ENCODE peak calls at places on chromosomes 3 and 15, in five cellular contexts. R is H1, G is IMR-90, T is neuronal stem cell, Z is H9. Y is an unnamed sample.

GRCh38 chr3:52831500-52832301 is 1.2 kb upstream of the ITIH4 start:
- DNase-seq in R (no peak), G (peak), T (no peak), Z (no peak), Y (peak)

GRCh38 chr3:132522353-132522752 is 74.7 kb upstream of the ACKR4 start:
- DNase-seq in R (no peak), G (no peak), T (no peak), Z (no peak), Y (no peak)

GRCh38 chr15:62857411-62857853 is 185.1 kb upstream of the TPM1 start:
- DNase-seq in R (no peak), G (no peak), T (no peak), Z (no peak), Y (no peak)

GRCh38 chr15:56877591-56877990 is 40.9 kb upstream of the TCF12 start:
- DNase-seq in R (no peak), G (no peak), T (no peak), Z (no peak), Y (no peak)

GRCh38 chr3:55501905-55502304 is 14.8 kb upstream of the WNT5A start:
- DNase-seq in R (no peak), G (peak), T (no peak), Z (no peak), Y (no peak)

GRCh38 chr15:78244101-78244500 is 9.7 kb upstream of the ACSBG1 start:
- DNase-seq in R (no peak), G (no peak), T (no peak), Z (no peak), Y (no peak)

GRCh38 chr3:31668258-31668657 is 135.5 kb downstream of the STT3B start:
- DNase-seq in R (no peak), G (no peak), T (no peak), Z (no peak), Y (no peak)

GRCh38 chr3:144127700-144128099 is 156.1 kb downstream of the DIPK2A start:
- DNase-seq in R (no peak), G (no peak), T (no peak), Z (no peak), Y (no peak)

GRCh38 chr3:149266733-149267132 is 45.1 kb upstream of the CP start:
- DNase-seq in R (no peak), G (peak), T (no peak), Z (no peak), Y (no peak)

GRCh38 chr15:44811347-44811746 is 75.0 kb downstream of the TRIM69 start:
- DNase-seq in R (no peak), G (no peak), T (no peak), Z (no peak), Y (no peak)

GRCh38 chr3:158456114-158456513 is 114.9 kb upstream of the MLF1 start:
- DNase-seq in R (no peak), G (peak), T (no peak), Z (no peak), Y (peak)

GRCh38 chr15:101043011-101043410 is 123.9 kb downstream of the LRRK1 start:
- DNase-seq in R (no peak), G (no peak), T (no peak), Z (peak), Y (no peak)

GRCh38 chr3:81485444-81485865 is 276.0 kb downstream of the GBE1 start:
- DNase-seq in R (no peak), G (peak), T (no peak), Z (no peak), Y (peak)

GRCh38 chr3:106229495-106230278 is 360.9 kb upstream of the CBLB start:
- DNase-seq in R (no peak), G (no peak), T (no peak), Z (no peak), Y (no peak)

GRCh38 chr3:44509985-44510360 is 32.5 kb upstream of the ZNF445 start:
- DNase-seq in R (no peak), G (peak), T (peak), Z (no peak), Y (peak)

GRCh38 chr3:78506038-78506437 is 1261.8 kb downstream of the ROBO1 start:
- DNase-seq in R (no peak), G (no peak), T (no peak), Z (no peak), Y (peak)

GRCh38 chr3:14216257-14217048 is 37.8 kb downstream of the LSM3 start:
- DNase-seq in R (peak), G (no peak), T (peak), Z (peak), Y (no peak)

GRCh38 chr3:99846472-99846871 is 28.8 kb downstream of the CMSS1 start:
- DNase-seq in R (no peak), G (peak), T (no peak), Z (no peak), Y (peak)

GRCh38 chr3:157098823-157099185 is 61.1 kb downstream of the CCNL1 start:
- DNase-seq in R (no peak), G (peak), T (no peak), Z (no peak), Y (peak)

GRCh38 chr3:120153294-120153693 is 59.0 kb upstream of the GSK3B start:
- DNase-seq in R (no peak), G (peak), T (no peak), Z (no peak), Y (peak)

GRCh38 chr15:64693134-64693533 is 82.3 kb downstream of the RBPMS2 start:
- DNase-seq in R (no peak), G (peak), T (no peak), Z (no peak), Y (peak)

GRCh38 chr3:78838362-78838761 is 929.4 kb downstream of the ROBO1 start:
- DNase-seq in R (no peak), G (no peak), T (no peak), Z (no peak), Y (no peak)

GRCh38 chr3:169161011-169161410 is 502.5 kb downstream of the MECOM start:
- DNase-seq in R (no peak), G (no peak), T (no peak), Z (no peak), Y (no peak)

GRCh38 chr3:17088602-17089313 is 204.0 kb downstream of the PLCL2 start:
- DNase-seq in R (no peak), G (no peak), T (no peak), Z (no peak), Y (no peak)

DNA sequence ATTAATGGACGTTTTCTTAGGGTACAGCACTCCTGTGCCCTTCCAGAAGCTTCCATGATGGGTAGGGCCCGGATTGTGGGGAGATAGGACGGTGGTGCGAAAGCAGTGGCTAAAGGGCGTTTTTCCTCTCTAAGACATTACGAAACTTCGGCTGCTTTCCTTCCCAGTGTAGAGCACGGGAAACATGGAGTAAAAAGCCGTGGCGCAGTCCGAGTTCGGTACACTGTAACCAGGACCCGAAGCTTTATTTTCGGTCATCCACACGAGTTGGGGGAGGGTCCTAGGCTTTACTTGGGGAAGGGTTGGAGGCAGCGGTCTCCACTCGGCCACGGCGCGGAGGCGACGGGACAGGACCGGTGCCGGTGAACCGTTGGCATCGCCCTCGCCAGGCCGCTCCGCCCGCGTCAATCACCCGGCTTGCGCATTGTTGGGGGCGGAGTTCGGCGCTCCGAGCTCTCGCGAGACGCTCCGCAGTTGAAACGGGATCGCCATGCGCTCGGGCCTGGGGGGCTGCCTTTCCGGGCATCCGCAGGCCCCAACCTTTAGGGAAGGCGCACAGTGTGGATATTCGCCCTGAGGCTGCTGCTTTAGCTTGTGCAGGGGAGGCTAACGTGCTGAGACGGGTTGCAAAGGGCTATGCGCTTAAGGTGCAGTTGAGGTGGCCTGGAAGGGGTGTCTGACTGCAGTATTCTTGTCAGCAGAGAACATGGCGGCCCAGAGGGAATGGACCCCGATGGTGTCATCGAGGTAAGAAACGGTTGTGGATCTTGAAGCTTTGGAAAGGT is 546 bp downstream of the EIF4A2 start:
- DNase-seq in R (no peak), G (peak), T (peak), Z (peak), Y (peak)
- H3K14ac ChIP-seq in R (peak), G (peak), T (peak), Z (peak), Y (peak)

DNA sequence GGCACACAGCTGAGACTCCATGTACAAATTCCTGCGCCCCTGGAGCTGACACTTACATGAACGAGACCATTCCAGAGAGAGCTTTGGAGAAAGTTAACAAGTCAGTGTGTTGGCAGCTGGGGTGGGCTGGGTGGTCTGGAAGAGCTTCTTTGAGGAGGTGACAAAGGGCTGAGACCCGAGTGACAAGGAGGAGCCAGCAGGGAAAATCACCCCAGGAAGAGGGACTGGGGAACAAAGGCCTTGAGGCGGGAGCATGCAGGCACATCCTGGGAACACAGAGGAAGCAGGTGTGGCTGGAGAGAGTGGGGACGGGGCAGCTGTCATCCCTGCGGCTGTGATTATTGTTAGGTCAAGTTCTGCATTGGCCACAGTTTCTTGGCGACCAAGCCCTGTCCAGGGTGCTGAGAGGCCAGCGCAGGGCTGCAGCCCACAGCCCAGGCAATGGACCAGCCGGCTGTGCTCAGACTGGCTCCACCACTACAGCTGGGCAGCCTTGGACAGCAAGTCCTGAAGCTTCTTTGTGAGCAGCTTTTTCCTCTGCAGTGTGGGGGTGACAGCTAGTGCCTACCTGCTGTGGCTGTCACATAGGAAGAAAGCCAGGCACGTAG is 34.2 kb upstream of the PRR23E start:
- DNase-seq in R (no peak), G (no peak), T (peak), Z (peak), Y (peak)
- H3K23ac ChIP-seq in R (no peak), G (no peak), T (peak), Z (no peak), Y (no peak)

DNA sequence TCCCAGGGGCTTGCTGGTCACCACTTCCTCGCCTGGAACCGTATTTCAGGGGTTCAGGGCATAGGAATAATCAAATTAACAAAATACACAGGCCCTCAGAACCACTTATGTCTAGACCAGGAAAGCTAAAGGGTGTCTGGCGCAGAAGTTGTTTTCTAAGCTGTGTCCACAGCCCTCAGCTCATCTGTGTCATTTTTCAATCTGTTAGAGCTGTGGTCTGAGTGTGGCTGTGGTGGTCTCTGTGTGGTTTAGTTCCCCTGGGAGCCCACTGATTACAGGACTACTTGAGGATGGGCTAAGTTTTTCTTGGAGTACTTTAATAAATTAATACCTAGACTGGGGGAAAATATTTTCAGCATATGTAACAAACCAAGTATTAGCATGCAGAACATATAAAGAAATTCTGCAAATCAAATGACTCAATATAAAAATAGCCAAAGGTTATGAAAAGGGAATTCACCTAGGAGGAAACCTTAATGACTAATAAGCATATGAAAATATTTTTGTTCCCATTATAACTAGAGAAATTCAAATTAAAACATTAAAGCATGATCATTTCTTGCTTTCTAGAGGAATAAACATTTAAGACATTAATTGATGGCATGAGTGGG is 186.3 kb downstream of the SATB1 start:
- DNase-seq in R (no peak), G (no peak), T (no peak), Z (no peak), Y (no peak)
- H2BK15ac ChIP-seq in R (no peak), G (no peak), T (no peak), Z (no peak), Y (no peak)

DNA sequence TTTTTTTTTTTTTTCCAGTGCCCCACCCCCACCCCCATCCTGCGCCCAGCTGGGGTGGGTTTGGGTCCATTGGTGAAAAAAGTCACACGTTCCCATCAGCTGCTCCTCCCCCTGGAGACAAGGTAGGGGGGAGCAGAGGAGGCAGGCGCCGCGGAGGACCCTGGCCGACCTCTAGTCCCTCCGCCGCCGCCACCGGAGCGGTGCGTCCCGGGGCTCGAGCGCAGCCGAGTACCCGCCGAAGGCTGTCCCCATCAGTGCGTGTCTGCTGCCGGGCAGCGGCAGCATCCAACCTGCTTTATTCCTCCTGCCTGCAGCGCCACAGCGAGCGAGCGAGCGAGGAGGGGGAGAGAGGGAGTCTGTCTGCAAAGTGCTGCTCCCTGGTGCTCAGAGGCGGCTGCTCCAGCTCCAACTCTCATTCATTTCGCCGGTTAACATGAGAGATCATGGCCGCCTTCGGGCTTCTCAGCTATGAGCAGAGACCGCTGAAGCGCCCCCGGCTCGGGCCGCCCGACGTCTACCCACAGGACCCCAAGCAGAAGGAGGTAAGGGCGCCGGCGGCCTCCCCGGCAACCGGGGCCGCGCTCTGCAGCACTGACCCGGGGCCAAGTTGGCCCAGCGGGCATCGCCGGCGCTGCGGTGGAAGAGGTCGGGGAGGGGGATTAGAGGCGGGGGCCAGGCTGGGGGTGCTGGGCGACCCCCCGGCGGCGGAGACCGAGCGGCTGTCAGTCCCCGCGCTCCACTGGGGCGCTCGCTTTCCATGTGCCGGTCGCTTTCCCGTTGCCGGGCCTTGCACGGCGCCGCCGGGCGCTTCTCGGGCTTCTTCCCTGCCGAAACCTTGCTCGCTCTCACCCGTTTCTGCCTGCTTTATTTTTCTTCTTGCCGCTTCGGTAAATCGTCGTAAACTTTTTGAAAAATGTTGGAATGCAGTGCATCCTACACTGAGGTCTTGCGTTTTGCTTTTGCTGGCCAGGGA is 1.3 kb downstream of the MED12L start:
- DNase-seq in R (no peak), G (peak), T (peak), Z (peak), Y (peak)
- H3K14ac ChIP-seq in R (no peak), G (no peak), T (no peak), Z (peak), Y (no peak)

GRCh38 chr15:70195171-70195807 is 97.6 kb upstream of the TLE3 start:
- DNase-seq in R (no peak), G (no peak), T (no peak), Z (no peak), Y (no peak)
- H3K23ac ChIP-seq in R (no peak), G (no peak), T (no peak), Z (no peak), Y (no peak)

Y was measured in mesenchymal stem cell.